ENCODE peak calls at places on chromosomes 6 and 20, in nine cellular contexts. N is CD8-positive, alpha-beta memory T cell; V is breast epithelium; B is psoas muscle; J is lower lobe of right lung; G is effector memory CD4-positive, alpha-beta T cell; K is MM.1S; D is tibial nerve; F is naive thymus-derived CD4-positive, alpha-beta T cell. W is an unnamed sample. For H3K9me3 and H3K4me1, the result is how much of the 10 kb centered on the place peaks cover.

GRCh38 chr6:33073431-33073871 is at the start of gene HLA-DPA1:
- DNase-seq in V (no peak), D (no peak), G (no peak), N (peak), F (peak), J (peak), K (peak), B (no peak), W (no peak)

GRCh38 chr6:146592451-146592850 is 6.3 kb upstream of the ADGB start:
- DNase-seq in F (no peak), K (no peak), G (no peak), V (no peak), J (no peak), D (no peak), N (no peak), B (no peak), W (no peak)

GRCh38 chr20:5714261-5715041 is 35.8 kb upstream of the SHLD1 start:
- DNase-seq in V (peak), G (peak), J (no peak), B (no peak), N (peak), K (peak), D (no peak), F (peak), W (no peak)

GRCh38 chr20:10802201-10802600 is 128.4 kb upstream of the JAG1 start:
- DNase-seq in K (no peak), G (no peak), D (no peak), B (no peak), N (no peak), V (no peak), J (no peak), F (no peak), W (no peak)

GRCh38 chr6:5287205-5287965 is 26.1 kb downstream of the FARS2 start:
- DNase-seq in F (no peak), J (no peak), B (no peak), D (no peak), G (no peak), K (no peak), V (no peak), N (no peak), W (no peak)

GRCh38 chr6:108684809-108685329 is 124.2 kb downstream of the FOXO3 start:
- DNase-seq in N (no peak), F (no peak), D (no peak), G (no peak), K (no peak), V (peak), B (no peak), J (peak), W (peak)

GRCh38 chr6:99434702-99435530 is 9.8 kb upstream of the PNISR start:
- DNase-seq in G (no peak), B (no peak), D (no peak), K (peak), F (peak), N (peak), J (no peak), V (no peak), W (no peak)

GRCh38 chr6:169098136-169098535 is 155.5 kb downstream of the THBS2 start:
- DNase-seq in G (no peak), V (no peak), F (no peak), J (no peak), K (no peak), D (no peak), N (no peak), B (no peak), W (no peak)

GRCh38 chr20:33653218-33653899 is 8.8 kb upstream of the C20orf144 start:
- DNase-seq in V (no peak), N (peak), B (no peak), G (no peak), D (no peak), F (no peak), K (no peak), J (no peak), W (no peak)

GRCh38 chr6:16434885-16435284 is 196.5 kb downstream of the GMPR start:
- DNase-seq in B (no peak), N (no peak), V (no peak), D (no peak), J (no peak), F (no peak), G (no peak), K (no peak), W (no peak)

GRCh38 chr6:3850451-3851203 is 1.5 kb downstream of the FAM50B start:
- DNase-seq in N (no peak), J (no peak), D (no peak), G (peak), K (no peak), V (no peak), B (no peak), F (no peak), W (peak)

GRCh38 chr6:88920777-88921728 is 42.4 kb downstream of the RNGTT start:
- DNase-seq in N (no peak), F (no peak), K (no peak), V (no peak), G (no peak), B (no peak), D (no peak), J (no peak), W (no peak)

DNA sequence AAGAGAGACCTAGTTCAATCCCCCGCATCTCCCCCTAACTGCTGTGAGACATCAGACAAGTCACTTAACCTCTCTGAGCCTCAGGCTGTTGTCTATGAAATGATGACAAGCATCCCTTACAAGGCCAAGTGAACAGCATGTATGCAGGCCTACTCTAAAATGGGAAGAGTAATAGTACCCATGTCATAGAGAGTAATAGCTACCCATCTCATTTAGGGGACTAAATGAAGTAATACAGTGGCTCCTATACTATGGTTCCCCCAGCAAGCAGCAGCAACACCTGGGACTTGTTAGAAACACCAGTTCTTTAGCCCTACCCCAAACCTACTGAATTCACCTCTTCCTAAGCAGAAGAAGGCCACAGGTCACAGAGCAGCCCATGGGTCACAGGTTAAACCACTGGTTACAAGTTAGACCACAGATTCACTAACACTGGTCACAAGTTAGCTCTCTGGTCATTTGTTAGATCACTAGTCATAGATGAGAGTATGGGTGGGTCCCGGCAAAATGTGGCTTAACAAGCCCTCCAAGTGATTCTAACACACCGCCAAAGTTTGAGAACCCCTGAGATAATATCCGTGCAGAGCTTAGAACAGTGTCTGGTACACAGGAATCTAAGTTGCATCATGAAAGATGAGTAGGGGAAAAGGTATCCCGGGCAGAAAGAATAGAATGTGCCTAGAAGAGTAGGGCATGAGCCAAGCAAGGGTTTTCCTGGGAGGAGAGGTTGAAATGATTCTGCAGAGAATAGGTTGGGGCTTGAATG is 1.4 kb downstream of the DEFB124 start:
- DNase-seq in K (no peak), N (no peak), V (no peak), G (no peak), D (no peak), B (no peak), F (no peak), J (no peak), W (no peak)
- H3K9me3 ChIP-seq in K (under half), N (under half), V (under half), G (under half), D (under half), B (under half), F (under half), J (under half), W (under half)

DNA sequence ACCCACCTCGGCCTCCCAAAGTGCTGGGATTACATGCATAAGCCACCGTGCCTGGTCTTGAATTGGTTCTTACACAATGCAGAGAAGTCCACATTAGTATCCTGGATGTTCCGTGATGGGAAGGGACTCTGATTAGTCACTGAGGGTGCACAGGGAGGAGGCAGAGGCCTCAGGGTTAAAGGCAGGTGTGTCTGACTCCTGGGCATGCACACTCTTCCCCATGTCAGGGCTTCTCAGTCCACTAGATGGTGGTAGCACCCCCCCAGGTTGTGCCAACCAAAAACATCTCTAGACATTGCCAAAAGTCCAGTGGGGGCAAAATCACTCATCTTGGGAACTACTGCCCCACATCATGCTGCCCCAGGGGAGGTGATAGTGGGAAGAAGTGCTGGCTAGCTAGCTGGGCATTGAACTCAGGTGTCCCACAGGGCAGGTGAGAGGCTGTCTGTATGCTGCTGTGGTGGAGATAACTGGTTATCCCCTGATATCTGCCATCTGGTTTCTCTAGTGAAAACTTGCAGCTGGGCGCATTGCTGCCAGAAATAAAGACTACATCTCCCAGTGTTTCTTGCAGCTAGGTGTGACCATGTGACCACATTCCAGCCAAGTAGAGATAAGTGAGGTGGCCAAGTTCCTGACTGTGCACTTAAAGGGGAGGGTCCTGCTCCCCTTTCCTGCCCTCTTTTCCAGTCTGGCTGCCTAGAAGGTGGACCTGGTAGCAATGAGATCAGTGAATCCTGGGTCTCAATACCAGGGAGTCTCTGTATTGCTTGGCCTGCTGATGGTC is 8.4 kb upstream of the NSFL1C start:
- DNase-seq in N (no peak), V (no peak), G (no peak), B (no peak), F (no peak), K (peak), D (no peak), J (no peak), W (no peak)
- H3K4me1 ChIP-seq in N (under half), V (under half), G (under half), B (under half), F (under half), K (under half), D (under half), J (under half), W (under half)

DNA sequence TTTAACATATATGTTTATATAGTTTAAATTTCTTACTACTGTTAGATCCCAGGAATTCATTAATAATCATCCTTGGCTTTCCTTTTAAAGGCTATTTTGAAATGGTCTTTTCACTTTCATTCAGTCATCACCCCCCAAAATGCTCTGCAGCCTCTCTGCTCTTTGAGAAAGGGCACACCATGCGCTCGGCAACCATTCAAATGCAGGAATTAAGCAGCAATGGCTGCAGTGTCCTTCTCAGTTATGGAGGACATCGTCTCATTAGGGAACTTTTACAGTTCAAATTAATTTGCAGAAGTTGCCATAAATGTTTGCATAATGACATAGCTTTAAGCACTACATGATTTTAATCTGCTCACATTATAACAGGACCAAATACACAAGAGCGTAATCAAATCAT is 6.3 kb downstream of the TUBB1 start:
- DNase-seq in D (no peak), V (no peak), G (no peak), N (no peak), K (no peak), F (no peak), J (no peak), B (no peak), W (no peak)
- H3K9me3 ChIP-seq in D (under half), V (under half), G (under half), N (under half), K (under half), F (under half), J (under half), B (under half), W (under half)

GRCh38 chr20:36542516-36543186 is 1.3 kb downstream of the MYL9 start:
- DNase-seq in G (no peak), F (no peak), B (no peak), V (no peak), N (no peak), J (no peak), D (no peak), K (no peak), W (no peak)
- H3K4me1 ChIP-seq in G (under half), F (under half), B (under half), V (under half), N (under half), J (under half), D (half or more), K (under half), W (under half)

GRCh38 chr20:56223352-56223751 is 25.2 kb upstream of the MC3R start:
- DNase-seq in F (no peak), K (no peak), B (no peak), G (no peak), D (no peak), N (no peak), V (peak), J (no peak), W (no peak)
- H3K9me3 ChIP-seq in F (under half), K (under half), B (under half), G (under half), D (under half), N (under half), V (under half), J (under half), W (under half)

GRCh38 chr6:63919556-63920110 is 284.0 kb downstream of the PHF3 start:
- DNase-seq in N (no peak), V (no peak), D (no peak), J (no peak), G (no peak), F (no peak), K (no peak), B (no peak), W (no peak)
- H3K4me1 ChIP-seq in N (under half), V (under half), D (under half), J (under half), G (under half), F (under half), K (under half), B (under half), W (under half)

GRCh38 chr20:16132399-16132798 is 440.8 kb downstream of the KIF16B start:
- DNase-seq in V (no peak), D (no peak), G (no peak), K (no peak), B (no peak), F (no peak), J (no peak), N (no peak), W (no peak)
- H3K9me3 ChIP-seq in V (under half), D (under half), G (under half), K (under half), B (under half), F (under half), J (under half), N (under half), W (under half)

GRCh38 chr6:158869010-158869603 is 49.9 kb upstream of the EZR start:
- DNase-seq in F (no peak), D (no peak), V (no peak), J (no peak), G (no peak), N (no peak), B (peak), K (no peak), W (no peak)

GRCh38 chr6:158868122-158868480 is 48.9 kb upstream of the EZR start:
- DNase-seq in V (no peak), G (no peak), D (no peak), J (no peak), N (no peak), F (no peak), K (no peak), B (no peak), W (no peak)

GRCh38 chr6:158867381-158868121 is 48.4 kb upstream of the EZR start:
- DNase-seq in F (no peak), B (no peak), D (no peak), K (no peak), N (no peak), V (no peak), J (no peak), G (no peak), W (no peak)

GRCh38 chr6:158863646-158864045 is 44.5 kb upstream of the EZR start:
- DNase-seq in V (no peak), F (no peak), J (no peak), D (no peak), G (no peak), N (no peak), K (no peak), B (no peak), W (no peak)

DNA sequence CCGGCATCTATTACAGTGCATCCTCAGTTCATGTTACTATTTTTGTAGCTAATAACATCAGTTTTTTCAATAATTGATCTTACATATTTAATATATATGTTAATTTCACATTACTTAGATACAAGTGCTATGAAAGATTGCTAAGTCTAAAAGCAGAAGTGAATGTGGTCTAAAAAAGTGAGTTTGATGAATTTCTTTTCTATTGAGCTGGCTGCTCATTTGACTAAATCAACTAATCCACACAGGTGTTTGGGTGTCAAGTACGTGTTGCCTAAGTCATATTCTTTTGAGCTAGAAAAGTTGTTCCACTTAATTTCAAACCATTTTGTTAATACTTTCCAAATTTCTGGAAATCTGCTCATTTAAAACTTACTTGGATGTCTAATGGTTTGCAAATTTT is 46.6 kb upstream of the EZR start:
- DNase-seq in N (no peak), J (no peak), V (no peak), B (no peak), D (no peak), F (no peak), K (no peak), G (no peak), W (no peak)
- H3K4me1 ChIP-seq in N (under half), J (under half), V (under half), B (under half), D (under half), F (under half), K (under half), G (under half), W (under half)

W was measured in left lung.